ENCODE peak calls at places on chromosomes 13 and 19, in eight cellular contexts. U, I, S, X, B, P, Y and T are unnamed samples.

GRCh38 chr13:108419768-108420167 is 150.2 kb downstream of the TNFSF13B start:
- DNase-seq in U (no peak), I (no peak), S (no peak), X (no peak), B (no peak), P (no peak), Y (no peak), T (no peak)

GRCh38 chr19:56158170-56158757 is 17.2 kb downstream of the ZNF444 start:
- DNase-seq in U (no peak), I (no peak), S (no peak), X (no peak), B (no peak), P (no peak), Y (no peak), T (no peak)

GRCh38 chr13:45372189-45373115 is 31.5 kb upstream of the TPT1 start:
- DNase-seq in U (no peak), I (no peak), S (no peak), X (no peak), B (peak), P (no peak), Y (no peak), T (no peak)

GRCh38 chr19:49133621-49134454 is 14.5 kb downstream of the PPFIA3 start:
- DNase-seq in U (peak), I (no peak), S (peak), X (no peak), B (peak), P (peak), Y (peak), T (peak)

GRCh38 chr19:3389876-3390361 is 23.5 kb downstream of the NFIC start:
- DNase-seq in U (no peak), I (no peak), S (no peak), X (no peak), B (no peak), P (no peak), Y (peak), T (no peak)

GRCh38 chr19:41421314-41421713 is 5.9 kb downstream of the B3GNT8 start:
- DNase-seq in U (no peak), I (no peak), S (no peak), X (no peak), B (peak), P (no peak), Y (no peak), T (no peak)

GRCh38 chr13:71867101-71867814 is at the start of gene DACH1:
- DNase-seq in U (peak), I (no peak), S (no peak), X (no peak), B (peak), P (peak), Y (peak), T (peak)

GRCh38 chr19:53780506-53780905 is 43.6 kb downstream of the NLRP12 start:
- DNase-seq in U (no peak), I (no peak), S (peak), X (no peak), B (no peak), P (no peak), Y (no peak), T (no peak)

GRCh38 chr19:1373534-1374249 is 10.0 kb upstream of the NDUFS7 start:
- DNase-seq in U (peak), I (no peak), S (no peak), X (no peak), B (peak), P (peak), Y (no peak), T (peak)

GRCh38 chr19:35114656-35115537 is 726 bp upstream of the FXYD3 start:
- DNase-seq in U (peak), I (peak), S (no peak), X (peak), B (peak), P (peak), Y (peak), T (peak)

GRCh38 chr19:10517361-10517759 is at the start of gene S1PR5:
- DNase-seq in U (peak), I (no peak), S (no peak), X (peak), B (no peak), P (peak), Y (peak), T (no peak)

GRCh38 chr13:102680842-102681725 is 13.8 kb downstream of the METTL21C start:
- DNase-seq in U (no peak), I (no peak), S (no peak), X (no peak), B (peak), P (no peak), Y (peak), T (no peak)

GRCh38 chr19:50837300-50837699 is 3.9 kb upstream of the KLK15 start:
- DNase-seq in U (no peak), I (no peak), S (no peak), X (no peak), B (peak), P (no peak), Y (no peak), T (no peak)

GRCh38 chr19:46371371-46371901 is 24.5 kb downstream of the PPP5C start:
- DNase-seq in U (no peak), I (no peak), S (peak), X (no peak), B (no peak), P (no peak), Y (no peak), T (no peak)

GRCh38 chr19:1846517-1847205 is 1.6 kb downstream of the REXO1 start:
- DNase-seq in U (no peak), I (no peak), S (no peak), X (no peak), B (no peak), P (no peak), Y (no peak), T (no peak)

GRCh38 chr19:7199613-7200533 is 94.3 kb downstream of the INSR start:
- DNase-seq in U (no peak), I (no peak), S (no peak), X (no peak), B (peak), P (no peak), Y (no peak), T (no peak)

GRCh38 chr13:92826197-92826596 is 400.4 kb upstream of the GPC6 start:
- DNase-seq in U (no peak), I (no peak), S (no peak), X (no peak), B (no peak), P (no peak), Y (no peak), T (no peak)